ENCODE peak calls at places on chromosome 2, in four cellular contexts. Z is HepG2, X is ovary, W is esophagus muscularis mucosa. Q is an unnamed sample.

GRCh38 chr2:191746306-191746705 is 68.4 kb downstream of the NABP1 start:
- DNase-seq in Z (no peak), X (no peak), W (no peak), Q (no peak)

GRCh38 chr2:43226955-43227829 is 786 bp upstream of the ZFP36L2 start:
- DNase-seq in Z (peak), X (peak), W (peak), Q (peak)

GRCh38 chr2:232872826-232873225 is 2.8 kb downstream of the SNORC start:
- DNase-seq in Z (no peak), X (no peak), W (no peak), Q (peak)

GRCh38 chr2:203873921-203874631 is 6.5 kb downstream of the CTLA4 start:
- DNase-seq in Z (no peak), X (no peak), W (peak), Q (no peak)

GRCh38 chr2:225402200-225402776 is 2.8 kb downstream of the NYAP2 start:
- DNase-seq in Z (no peak), X (no peak), W (no peak), Q (no peak)

GRCh38 chr2:84494070-84494469 is 22.2 kb upstream of the DNAH6 start:
- DNase-seq in Z (no peak), X (no peak), W (no peak), Q (no peak)

GRCh38 chr2:201696151-201696659 is 2.2 kb downstream of the MPP4 start:
- DNase-seq in Z (no peak), X (no peak), W (peak), Q (no peak)

GRCh38 chr2:70785137-70785911 is 5.1 kb downstream of the FIGLA start:
- DNase-seq in Z (peak), X (no peak), W (no peak), Q (no peak)

GRCh38 chr2:107534926-107535325 is 291.8 kb upstream of the RGPD4 start:
- DNase-seq in Z (no peak), X (no peak), W (no peak), Q (no peak)

GRCh38 chr2:118250463-118250862 is 162.2 kb downstream of the INSIG2 start:
- DNase-seq in Z (peak), X (no peak), W (no peak), Q (no peak)

GRCh38 chr2:21262426-21262940 is 138.7 kb downstream of the TDRD15 start:
- DNase-seq in Z (no peak), X (no peak), W (no peak), Q (no peak)

GRCh38 chr2:72148975-72149555 is 1.4 kb upstream of the CYP26B1 start:
- DNase-seq in Z (no peak), X (peak), W (peak), Q (peak)

GRCh38 chr2:72271766-72272615 is 124.3 kb upstream of the CYP26B1 start:
- DNase-seq in Z (no peak), X (peak), W (no peak), Q (no peak)

GRCh38 chr2:109481196-109481555 is 132.6 kb downstream of the SEPTIN10 start:
- DNase-seq in Z (no peak), X (no peak), W (no peak), Q (no peak)

GRCh38 chr2:109481599-109481998 is 132.2 kb downstream of the SEPTIN10 start:
- DNase-seq in Z (no peak), X (no peak), W (no peak), Q (no peak)

GRCh38 chr2:109478906-109479493 is 134.8 kb downstream of the SEPTIN10 start:
- DNase-seq in Z (no peak), X (no peak), W (no peak), Q (no peak)

GRCh38 chr2:109479804-109480203 is 134.0 kb downstream of the SEPTIN10 start:
- DNase-seq in Z (no peak), X (no peak), W (no peak), Q (no peak)

GRCh38 chr2:109480486-109481195 is 133.1 kb downstream of the SEPTIN10 start:
- DNase-seq in Z (no peak), X (no peak), W (no peak), Q (no peak)
- H3K27ac ChIP-seq in Z (no peak), X (no peak), W (no peak), Q (no peak)

GRCh38 chr2:130391058-130391871 is 35.4 kb downstream of the PTPN18 start:
- DNase-seq in Z (peak), X (peak), W (peak), Q (no peak)
- TF ChIP-seq POLR2A in Z (peak), X (no peak), W (peak), Q (no peak)

GRCh38 chr2:45074713-45075112 is 65.5 kb upstream of the SIX2 start:
- DNase-seq in Z (no peak), X (no peak), W (no peak), Q (no peak)
- TF ChIP-seq EP300 in Z (no peak), X (no peak), W (no peak), Q (no peak)

GRCh38 chr2:8438476-8438875 is 243.4 kb upstream of the ID2 start:
- DNase-seq in Z (no peak), X (no peak), W (no peak), Q (no peak)
- H3K27ac ChIP-seq in Z (no peak), X (no peak), W (no peak), Q (no peak)

DNA sequence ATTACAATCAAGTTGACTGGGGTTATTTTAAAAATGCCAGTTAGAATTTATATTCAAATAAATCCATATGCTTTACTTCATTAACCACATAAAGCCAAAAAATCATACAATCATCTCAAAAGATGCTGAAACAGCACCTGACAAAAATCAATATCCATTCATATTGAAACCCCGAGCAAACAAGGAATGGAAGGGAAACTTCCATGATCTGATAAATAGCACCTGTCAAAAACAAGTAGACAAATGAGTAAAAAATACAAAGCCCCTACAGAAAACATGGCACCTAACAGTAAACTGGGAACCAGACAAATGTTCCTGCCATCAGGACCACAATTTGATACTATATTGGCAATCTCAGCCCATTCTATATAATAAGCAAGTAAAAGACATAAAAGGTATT is 227.5 kb downstream of the HDAC4 start:
- DNase-seq in Z (no peak), X (no peak), W (no peak), Q (no peak)
- TF ChIP-seq POLR2A in Z (no peak), X (no peak), W (no peak), Q (no peak)

GRCh38 chr2:62304429-62305417 is 108.8 kb downstream of the B3GNT2 start:
- DNase-seq in Z (peak), X (peak), W (no peak), Q (no peak)
- TF ChIP-seq EP300 in Z (no peak), X (no peak), W (no peak), Q (no peak)